ENCODE peak calls at places on chromosomes 3 and 15, in nine cellular contexts. L is fibroblast of lung, H is testis, F is neural progenitor cell, S is lung, W is colonic mucosa, I is lower lobe of right lung, G is left ventricle myocardium inferior, R is Panc1. J is an unnamed sample.

GRCh38 chr3:58414538-58415197 is 19.0 kb downstream of the PDHB start:
- DNase-seq in I (no peak), H (peak; percentile 70), W (peak; percentile 66), S (peak; percentile 61), R (no peak), G (peak; percentile 33), F (peak; percentile 45), L (peak; percentile 51), J (no peak)

GRCh38 chr15:89338036-89338435 is 3.4 kb upstream of the POLG start:
- DNase-seq in R (no peak), H (no peak), S (no peak), W (no peak), G (no peak), L (no peak), I (no peak), F (no peak), J (no peak)

GRCh38 chr15:52735231-52736089 is 54.7 kb downstream of the ONECUT1 start:
- DNase-seq in S (peak; percentile 66), H (peak; percentile 86), R (peak; percentile 77), L (peak; percentile 53), G (no peak), W (peak; percentile 77), I (no peak), F (peak; percentile 85), J (peak; percentile 83)

GRCh38 chr3:134804508-134805480 is 9.7 kb downstream of the EPHB1 start:
- DNase-seq in F (no peak), I (no peak), L (no peak), H (no peak), R (no peak), S (peak; percentile 15), G (no peak), W (peak; percentile 17), J (no peak)

GRCh38 chr3:131564812-131565211 is 62.0 kb upstream of the MRPL3 start:
- DNase-seq in L (no peak), I (no peak), S (no peak), W (no peak), G (no peak), F (no peak), R (no peak), H (no peak), J (no peak)

GRCh38 chr3:61841111-61841845 is 279.9 kb downstream of the PTPRG start:
- DNase-seq in H (no peak), F (no peak), L (peak; percentile 56), R (no peak), W (no peak), S (no peak), I (no peak), G (no peak), J (no peak)

GRCh38 chr3:29171583-29171990 is 109.3 kb upstream of the RBMS3 start:
- DNase-seq in S (no peak), W (no peak), R (no peak), H (no peak), G (no peak), F (peak; percentile 6), I (no peak), L (no peak), J (no peak)

GRCh38 chr3:129021140-129021551 is 20.0 kb downstream of the EFCC1 start:
- DNase-seq in L (peak; percentile 16), S (no peak), F (no peak), R (no peak), I (no peak), W (no peak), H (no peak), G (no peak), J (no peak)

GRCh38 chr3:194103475-194103874 is 32.5 kb upstream of the HES1 start:
- DNase-seq in S (no peak), R (no peak), G (no peak), F (no peak), I (no peak), L (no peak), H (no peak), W (no peak), J (no peak)
- H3K4me1 ChIP-seq in S (peaks cover 2% of the 10 kb centered on the region), R (peaks cover 9% of the 10 kb centered on the region), G (peaks cover 4% of the 10 kb centered on the region), F (peaks cover 36% of the 10 kb centered on the region), I (no peaks in the 10 kb centered on the region), L (no peaks in the 10 kb centered on the region), H (no peaks in the 10 kb centered on the region), W (peaks cover 12% of the 10 kb centered on the region), J (peaks cover 54% of the 10 kb centered on the region)

GRCh38 chr3:122469659-122470058 is 45.1 kb downstream of the KPNA1 start:
- DNase-seq in S (no peak), H (no peak), R (no peak), L (peak; percentile 10), I (no peak), F (no peak), W (no peak), G (no peak), J (no peak)

GRCh38 chr3:122466701-122467240 is 48.0 kb downstream of the KPNA1 start:
- DNase-seq in I (no peak), H (no peak), F (no peak), R (no peak), L (no peak), S (no peak), W (no peak), G (no peak), J (no peak)

GRCh38 chr3:122464659-122465058 is 48.8 kb upstream of the WDR5B start:
- DNase-seq in F (no peak), R (no peak), L (no peak), S (no peak), G (no peak), H (no peak), W (no peak), I (no peak), J (no peak)

GRCh38 chr3:122468896-122469533 is 45.7 kb downstream of the KPNA1 start:
- DNase-seq in W (no peak), I (no peak), H (no peak), L (no peak), R (no peak), S (no peak), F (peak; percentile 58), G (no peak), J (peak; percentile 53)
- H3K4me3 ChIP-seq in W (no peak overlapping the region), I (no peak overlapping the region), H (no peak overlapping the region), L (no peak overlapping the region), R (no peak overlapping the region), S (no peak overlapping the region), F (no peak overlapping the region), G (no peak overlapping the region), J (no peak overlapping the region)

DNA sequence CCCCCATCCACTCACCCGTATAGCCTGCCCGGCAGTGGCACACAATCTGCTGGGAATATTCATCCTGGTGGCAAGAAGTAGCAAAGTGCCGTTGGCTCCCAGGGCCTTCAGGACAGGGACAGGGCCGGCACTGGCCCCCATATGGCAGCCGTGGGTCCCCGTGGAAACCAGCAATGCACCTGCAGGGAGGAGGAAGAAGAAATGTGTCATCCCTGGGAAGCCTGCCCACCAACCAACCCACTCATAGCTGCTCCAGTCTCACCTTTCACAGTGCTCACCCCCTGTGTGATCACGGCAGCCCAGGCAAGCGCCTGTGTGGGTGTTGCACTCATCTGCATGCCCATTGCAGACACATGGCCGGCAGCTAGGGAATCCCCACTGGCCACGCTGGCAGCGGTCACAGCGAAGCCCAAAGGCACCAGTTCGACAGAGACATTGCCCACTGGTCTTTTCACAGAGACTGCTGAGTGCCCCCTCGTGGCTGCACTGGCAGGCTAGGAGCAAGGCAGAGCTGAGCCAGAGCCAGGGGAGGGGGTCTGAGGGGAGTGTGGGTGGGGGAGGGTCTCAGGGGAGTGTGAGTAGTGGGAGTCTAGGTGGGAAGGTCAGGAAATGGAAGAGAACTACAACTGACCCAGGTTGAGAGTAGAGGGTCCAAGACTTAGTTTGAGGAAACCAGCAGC is 4.5 kb upstream of the USP19 start:
- DNase-seq in S (no peak), F (no peak), I (no peak), H (no peak), W (no peak), G (no peak), R (no peak), L (peak; percentile 20), J (no peak)
- TF ChIP-seq CTCF in S (no peak), F (peak; percentile 19), I (no peak), H (no peak), W (no peak), G (no peak), R (no peak), L (peak; percentile 2), J (no peak)

DNA sequence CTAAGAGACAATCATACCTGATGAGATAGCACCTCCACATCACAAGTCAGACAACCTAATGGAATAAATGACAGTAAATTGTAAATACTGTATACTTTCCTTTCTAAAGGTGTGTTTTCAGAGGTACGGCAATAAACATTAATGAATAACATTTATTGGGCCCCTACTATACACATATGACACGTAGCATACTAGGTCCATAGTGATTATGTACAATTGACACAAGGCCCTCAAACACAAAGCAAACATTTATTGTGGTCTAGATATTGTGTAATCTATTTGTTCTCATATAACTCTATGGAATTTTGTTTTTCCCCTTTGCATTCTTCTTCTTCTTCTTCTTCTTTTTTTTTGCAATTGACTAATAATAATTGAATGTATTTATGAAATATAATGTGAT is 429.8 kb downstream of the FOXP1 start:
- DNase-seq in L (no peak), F (no peak), I (no peak), H (no peak), W (no peak), R (no peak), G (no peak), S (no peak), J (no peak)
- H3K4me1 ChIP-seq in L (no peaks in the 10 kb centered on the region), F (peaks cover 9% of the 10 kb centered on the region), I (peaks cover 5% of the 10 kb centered on the region), H (no peaks in the 10 kb centered on the region), W (peaks cover 11% of the 10 kb centered on the region), R (no peaks in the 10 kb centered on the region), G (peaks cover 3% of the 10 kb centered on the region), S (no peaks in the 10 kb centered on the region), J (peaks cover 72% of the 10 kb centered on the region)

J was measured in Caco-2.